ENCODE peak calls at places on chromosomes 3 and 15, in five cellular contexts. One of them, this sample, is unnamed.

GRCh38 chr3:191412764-191413163 is 48.2 kb upstream of the PYDC2 start:
- DNase-seq in Peyer's patch: no peak
- DNase-seq in NCI-H774: no peak
- DNase-seq in omental fat pad: no peak
- DNase-seq in CD4-positive, alpha-beta T cell: no peak
- DNase-seq in this sample: no peak

GRCh38 chr3:97793415-97794019 is 28.3 kb upstream of the CRYBG3 start:
- DNase-seq in omental fat pad: no peak
- DNase-seq in CD4-positive, alpha-beta T cell: no peak
- DNase-seq in Peyer's patch: no peak
- DNase-seq in NCI-H774: peak
- DNase-seq in this sample: peak

GRCh38 chr3:82132210-82133069 is 371.0 kb upstream of the GBE1 start:
- DNase-seq in NCI-H774: no peak
- DNase-seq in omental fat pad: no peak
- DNase-seq in CD4-positive, alpha-beta T cell: no peak
- DNase-seq in Peyer's patch: no peak
- DNase-seq in this sample: no peak

GRCh38 chr3:113697192-113698090 is 999 bp upstream of the USF3 start:
- DNase-seq in NCI-H774: no peak
- DNase-seq in CD4-positive, alpha-beta T cell: peak
- DNase-seq in Peyer's patch: peak
- DNase-seq in omental fat pad: no peak
- DNase-seq in this sample: peak

GRCh38 chr15:56105855-56106254 is 112.4 kb upstream of the NEDD4 start:
- DNase-seq in CD4-positive, alpha-beta T cell: no peak
- DNase-seq in Peyer's patch: no peak
- DNase-seq in omental fat pad: no peak
- DNase-seq in NCI-H774: no peak
- DNase-seq in this sample: no peak

GRCh38 chr15:83170474-83171165 is 37.0 kb downstream of the HDGFL3 start:
- DNase-seq in NCI-H774: no peak
- DNase-seq in CD4-positive, alpha-beta T cell: no peak
- DNase-seq in omental fat pad: no peak
- DNase-seq in Peyer's patch: no peak
- DNase-seq in this sample: no peak

GRCh38 chr3:70000028-70000410 is 486 bp downstream of the SAMMSON start:
- DNase-seq in Peyer's patch: peak
- DNase-seq in NCI-H774: no peak
- DNase-seq in CD4-positive, alpha-beta T cell: no peak
- DNase-seq in omental fat pad: no peak
- DNase-seq in this sample: no peak

GRCh38 chr3:139774570-139775302 is 97.0 kb upstream of the NMNAT3 start:
- DNase-seq in Peyer's patch: no peak
- DNase-seq in NCI-H774: no peak
- DNase-seq in CD4-positive, alpha-beta T cell: no peak
- DNase-seq in omental fat pad: no peak
- DNase-seq in this sample: no peak

GRCh38 chr3:148992027-148992634 is 791 bp downstream of the GYG1 start:
- DNase-seq in NCI-H774: peak
- DNase-seq in Peyer's patch: peak
- DNase-seq in CD4-positive, alpha-beta T cell: no peak
- DNase-seq in omental fat pad: no peak
- DNase-seq in this sample: peak

GRCh38 chr3:50487181-50487580 is 16.3 kb downstream of the CACNA2D2 start:
- DNase-seq in CD4-positive, alpha-beta T cell: no peak
- DNase-seq in omental fat pad: no peak
- DNase-seq in NCI-H774: no peak
- DNase-seq in Peyer's patch: no peak
- DNase-seq in this sample: no peak

GRCh38 chr15:63877713-63878271 is 44.0 kb upstream of the HERC1 start:
- DNase-seq in CD4-positive, alpha-beta T cell: no peak
- DNase-seq in Peyer's patch: no peak
- DNase-seq in omental fat pad: no peak
- DNase-seq in NCI-H774: no peak
- DNase-seq in this sample: no peak

GRCh38 chr3:71658131-71658530 is 67.1 kb downstream of the EIF4E3 start:
- DNase-seq in omental fat pad: peak
- DNase-seq in NCI-H774: peak
- DNase-seq in CD4-positive, alpha-beta T cell: no peak
- DNase-seq in Peyer's patch: no peak
- DNase-seq in this sample: peak

GRCh38 chr3:144831955-144832716 is 860.5 kb downstream of the DIPK2A start:
- DNase-seq in CD4-positive, alpha-beta T cell: no peak
- DNase-seq in omental fat pad: no peak
- DNase-seq in NCI-H774: no peak
- DNase-seq in Peyer's patch: no peak
- DNase-seq in this sample: no peak

GRCh38 chr3:81435050-81435449 is 326.4 kb downstream of the GBE1 start:
- DNase-seq in omental fat pad: no peak
- DNase-seq in Peyer's patch: no peak
- DNase-seq in NCI-H774: no peak
- DNase-seq in CD4-positive, alpha-beta T cell: no peak
- DNase-seq in this sample: no peak

GRCh38 chr15:36483409-36483808 is 96.0 kb upstream of the CDIN1 start:
- DNase-seq in Peyer's patch: no peak
- DNase-seq in CD4-positive, alpha-beta T cell: no peak
- DNase-seq in NCI-H774: no peak
- DNase-seq in omental fat pad: no peak
- DNase-seq in this sample: no peak

GRCh38 chr3:37701729-37702128 is 160.0 kb upstream of the CTDSPL start:
- DNase-seq in Peyer's patch: no peak
- DNase-seq in NCI-H774: no peak
- DNase-seq in CD4-positive, alpha-beta T cell: no peak
- DNase-seq in omental fat pad: no peak
- DNase-seq in this sample: no peak

GRCh38 chr15:35991386-35991785 is 445.4 kb upstream of the DPH6 start:
- DNase-seq in Peyer's patch: no peak
- DNase-seq in omental fat pad: no peak
- DNase-seq in NCI-H774: no peak
- DNase-seq in CD4-positive, alpha-beta T cell: no peak
- DNase-seq in this sample: no peak

GRCh38 chr15:74723754-74724334 is 1.5 kb downstream of the CYP1A1 start:
- DNase-seq in Peyer's patch: no peak
- DNase-seq in NCI-H774: peak
- DNase-seq in omental fat pad: no peak
- DNase-seq in CD4-positive, alpha-beta T cell: no peak
- DNase-seq in this sample: peak

GRCh38 chr3:173584093-173584833 is 186.7 kb downstream of the NLGN1 start:
- DNase-seq in omental fat pad: no peak
- DNase-seq in Peyer's patch: no peak
- DNase-seq in NCI-H774: no peak
- DNase-seq in CD4-positive, alpha-beta T cell: no peak
- DNase-seq in this sample: peak

GRCh38 chr3:196013587-196014487 is 68.1 kb downstream of the TFRC start:
- DNase-seq in Peyer's patch: no peak
- DNase-seq in CD4-positive, alpha-beta T cell: no peak
- DNase-seq in NCI-H774: no peak
- DNase-seq in omental fat pad: no peak
- DNase-seq in this sample: no peak

GRCh38 chr15:39404767-39405173 is 176.1 kb upstream of the THBS1 start:
- DNase-seq in CD4-positive, alpha-beta T cell: no peak
- DNase-seq in omental fat pad: no peak
- DNase-seq in NCI-H774: no peak
- DNase-seq in Peyer's patch: no peak
- DNase-seq in this sample: no peak

GRCh38 chr15:64134322-64134829 is 17.2 kb upstream of the SNX22 start:
- DNase-seq in CD4-positive, alpha-beta T cell: no peak
- DNase-seq in NCI-H774: no peak
- DNase-seq in Peyer's patch: no peak
- DNase-seq in omental fat pad: no peak
- DNase-seq in this sample: no peak

GRCh38 chr3:52848617-52849016 is 13.8 kb upstream of the MUSTN1 start:
- DNase-seq in omental fat pad: no peak
- DNase-seq in Peyer's patch: no peak
- DNase-seq in NCI-H774: no peak
- DNase-seq in CD4-positive, alpha-beta T cell: no peak
- DNase-seq in this sample: no peak

GRCh38 chr3:62718515-62719320 is 156.5 kb downstream of the CADPS start:
- DNase-seq in omental fat pad: no peak
- DNase-seq in CD4-positive, alpha-beta T cell: no peak
- DNase-seq in NCI-H774: no peak
- DNase-seq in Peyer's patch: no peak
- DNase-seq in this sample: no peak

GRCh38 chr3:173109143-173109542 is 31.9 kb downstream of the SPATA16 start:
- DNase-seq in CD4-positive, alpha-beta T cell: no peak
- DNase-seq in omental fat pad: no peak
- DNase-seq in NCI-H774: no peak
- DNase-seq in Peyer's patch: no peak
- DNase-seq in this sample: no peak

This sample was measured in Calu3.